ENCODE peak calls at places on chromosomes 16 and 17, in four cellular contexts. One of them, this sample, is unnamed.

GRCh38 chr17:57366558-57367351 is 110.4 kb downstream of the MSI2 start:
- DNase-seq in mucosa of descending colon: no peak
- DNase-seq in skeletal muscle cell: no peak
- DNase-seq in IMR-90: no peak
- DNase-seq in this sample: no peak

GRCh38 chr17:29219378-29220047 is 27.1 kb upstream of the CRYBA1 start:
- DNase-seq in mucosa of descending colon: peak; percentile 90
- DNase-seq in skeletal muscle cell: peak; percentile 36
- DNase-seq in IMR-90: peak; percentile 83
- DNase-seq in this sample: peak; percentile 62

GRCh38 chr16:86931410-86931941 is 353.1 kb downstream of the FOXL1 start:
- DNase-seq in mucosa of descending colon: peak; percentile 4
- DNase-seq in skeletal muscle cell: peak; percentile 47
- DNase-seq in IMR-90: peak; percentile 89
- DNase-seq in this sample: peak; percentile 54

GRCh38 chr16:23754594-23755483 is at the start of gene CHP2:
- DNase-seq in mucosa of descending colon: peak; percentile 88
- DNase-seq in skeletal muscle cell: no peak
- DNase-seq in IMR-90: no peak
- DNase-seq in this sample: peak; percentile 42

GRCh38 chr16:80580109-80580832 is 39.5 kb downstream of the DYNLRB2 start:
- DNase-seq in mucosa of descending colon: peak; percentile 14
- DNase-seq in skeletal muscle cell: peak; percentile 54
- DNase-seq in IMR-90: peak; percentile 45
- DNase-seq in this sample: no peak

GRCh38 chr17:83189673-83190385 is 110.4 kb downstream of the METRNL start:
- DNase-seq in mucosa of descending colon: no peak
- DNase-seq in skeletal muscle cell: peak; percentile 52
- DNase-seq in IMR-90: peak; percentile 90
- DNase-seq in this sample: no peak

GRCh38 chr16:57477531-57478202 is 8.6 kb downstream of the DOK4 start:
- DNase-seq in mucosa of descending colon: no peak
- DNase-seq in skeletal muscle cell: no peak
- DNase-seq in IMR-90: no peak
- DNase-seq in this sample: no peak

GRCh38 chr17:44095647-44096496 is 25.3 kb downstream of the G6PC3 start:
- DNase-seq in mucosa of descending colon: peak; percentile 78
- DNase-seq in skeletal muscle cell: peak; percentile 86
- DNase-seq in IMR-90: peak; percentile 93
- DNase-seq in this sample: peak; percentile 80

GRCh38 chr17:28925912-28926365 is 23.1 kb upstream of the DHRS13 start:
- DNase-seq in mucosa of descending colon: no peak
- DNase-seq in skeletal muscle cell: peak; percentile 72
- DNase-seq in IMR-90: peak; percentile 92
- DNase-seq in this sample: peak; percentile 90

GRCh38 chr17:6413073-6413472 is 21.8 kb downstream of the AIPL1 start:
- DNase-seq in mucosa of descending colon: no peak
- DNase-seq in skeletal muscle cell: no peak
- DNase-seq in IMR-90: peak; percentile 40
- DNase-seq in this sample: peak; percentile 54

GRCh38 chr16:67594956-67595355 is 32.6 kb downstream of the CTCF start:
- DNase-seq in mucosa of descending colon: no peak
- DNase-seq in skeletal muscle cell: peak; percentile 24
- DNase-seq in IMR-90: peak; percentile 68
- DNase-seq in this sample: peak; percentile 77

GRCh38 chr17:64599827-64600226 is 62.3 kb downstream of the SMURF2 start:
- DNase-seq in mucosa of descending colon: no peak
- DNase-seq in skeletal muscle cell: no peak
- DNase-seq in IMR-90: no peak
- DNase-seq in this sample: no peak

GRCh38 chr17:64596439-64596838 is 65.7 kb downstream of the SMURF2 start:
- DNase-seq in mucosa of descending colon: no peak
- DNase-seq in skeletal muscle cell: no peak
- DNase-seq in IMR-90: no peak
- DNase-seq in this sample: no peak

GRCh38 chr17:64596988-64597387 is 65.1 kb downstream of the SMURF2 start:
- DNase-seq in mucosa of descending colon: no peak
- DNase-seq in skeletal muscle cell: no peak
- DNase-seq in IMR-90: no peak
- DNase-seq in this sample: no peak

GRCh38 chr17:64598672-64599071 is 63.4 kb downstream of the SMURF2 start:
- DNase-seq in mucosa of descending colon: no peak
- DNase-seq in skeletal muscle cell: no peak
- DNase-seq in IMR-90: no peak
- DNase-seq in this sample: no peak

GRCh38 chr17:64599187-64599676 is 62.9 kb downstream of the SMURF2 start:
- DNase-seq in mucosa of descending colon: peak; percentile 28
- DNase-seq in skeletal muscle cell: no peak
- DNase-seq in IMR-90: no peak
- DNase-seq in this sample: no peak
- H3K4me3 ChIP-seq in mucosa of descending colon: no peak overlapping the region
- H3K4me3 ChIP-seq in skeletal muscle cell: no peak overlapping the region
- H3K4me3 ChIP-seq in IMR-90: no peak overlapping the region
- H3K4me3 ChIP-seq in this sample: no peak overlapping the region

DNA sequence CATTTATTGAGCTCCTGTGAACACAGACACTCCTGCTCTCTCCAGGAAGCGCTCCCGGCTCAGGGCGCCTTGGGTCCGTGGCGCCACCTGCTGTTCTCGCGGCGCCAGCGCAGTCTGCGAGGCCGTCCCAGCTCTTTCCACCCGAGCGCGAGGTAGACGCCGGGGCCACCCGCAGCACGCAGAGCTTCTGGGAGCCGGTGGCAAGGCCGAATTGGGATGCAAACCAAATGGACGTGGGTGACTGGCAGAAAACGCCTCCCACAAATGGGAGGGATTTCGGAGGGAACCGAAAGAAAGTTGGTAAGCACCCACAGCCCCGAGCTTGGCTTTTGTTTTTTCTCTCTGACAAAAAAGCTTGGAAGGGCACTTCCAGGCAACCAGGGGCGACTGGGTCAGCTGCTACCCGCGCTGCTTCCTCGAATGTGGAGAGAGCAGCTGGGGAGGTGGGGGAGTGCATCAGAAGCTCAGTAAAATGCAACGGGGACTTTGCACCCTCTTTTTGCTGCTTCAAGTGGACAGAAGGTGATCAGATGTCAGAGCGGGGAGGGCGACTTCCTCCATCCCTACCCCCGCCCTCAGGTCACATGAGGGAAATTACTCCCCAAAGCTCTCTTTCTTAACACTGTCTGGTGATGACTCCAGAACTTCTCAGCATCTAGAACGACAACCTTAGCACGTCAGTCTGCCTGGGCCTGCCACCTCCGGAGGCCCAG is 13.5 kb upstream of the N4BP1 start:
- DNase-seq in mucosa of descending colon: peak; percentile 86
- DNase-seq in skeletal muscle cell: no peak
- DNase-seq in IMR-90: peak; percentile 75
- DNase-seq in this sample: peak; percentile 84
- H3K4me3 ChIP-seq in mucosa of descending colon: no peak overlapping the region
- H3K4me3 ChIP-seq in skeletal muscle cell: peak overlapping the region; percentile 48
- H3K4me3 ChIP-seq in IMR-90: peak overlapping the region; percentile 35
- H3K4me3 ChIP-seq in this sample: peak overlapping the region; percentile 33

GRCh38 chr16:53100131-53100748 is 45.4 kb downstream of the CHD9 start:
- DNase-seq in mucosa of descending colon: no peak
- DNase-seq in skeletal muscle cell: no peak
- DNase-seq in IMR-90: no peak
- DNase-seq in this sample: no peak
- H3K4me3 ChIP-seq in mucosa of descending colon: no peak overlapping the region
- H3K4me3 ChIP-seq in skeletal muscle cell: peak overlapping the region; percentile 47
- H3K4me3 ChIP-seq in IMR-90: peak overlapping the region; percentile 1
- H3K4me3 ChIP-seq in this sample: peak overlapping the region; percentile 41

GRCh38 chr17:14310101-14310500 is 9.2 kb downstream of the HS3ST3B1 start:
- DNase-seq in mucosa of descending colon: no peak
- DNase-seq in skeletal muscle cell: no peak
- DNase-seq in IMR-90: no peak
- DNase-seq in this sample: no peak
- H3K4me3 ChIP-seq in mucosa of descending colon: no peak overlapping the region
- H3K4me3 ChIP-seq in skeletal muscle cell: peak overlapping the region; percentile 59
- H3K4me3 ChIP-seq in IMR-90: no peak overlapping the region
- H3K4me3 ChIP-seq in this sample: peak overlapping the region; percentile 55

GRCh38 chr17:42784361-42784760 is 4.0 kb downstream of the WNK4 start:
- DNase-seq in mucosa of descending colon: no peak
- DNase-seq in skeletal muscle cell: no peak
- DNase-seq in IMR-90: no peak
- DNase-seq in this sample: no peak
- H3K4me3 ChIP-seq in mucosa of descending colon: no peak overlapping the region
- H3K4me3 ChIP-seq in skeletal muscle cell: no peak overlapping the region
- H3K4me3 ChIP-seq in IMR-90: no peak overlapping the region
- H3K4me3 ChIP-seq in this sample: no peak overlapping the region

DNA sequence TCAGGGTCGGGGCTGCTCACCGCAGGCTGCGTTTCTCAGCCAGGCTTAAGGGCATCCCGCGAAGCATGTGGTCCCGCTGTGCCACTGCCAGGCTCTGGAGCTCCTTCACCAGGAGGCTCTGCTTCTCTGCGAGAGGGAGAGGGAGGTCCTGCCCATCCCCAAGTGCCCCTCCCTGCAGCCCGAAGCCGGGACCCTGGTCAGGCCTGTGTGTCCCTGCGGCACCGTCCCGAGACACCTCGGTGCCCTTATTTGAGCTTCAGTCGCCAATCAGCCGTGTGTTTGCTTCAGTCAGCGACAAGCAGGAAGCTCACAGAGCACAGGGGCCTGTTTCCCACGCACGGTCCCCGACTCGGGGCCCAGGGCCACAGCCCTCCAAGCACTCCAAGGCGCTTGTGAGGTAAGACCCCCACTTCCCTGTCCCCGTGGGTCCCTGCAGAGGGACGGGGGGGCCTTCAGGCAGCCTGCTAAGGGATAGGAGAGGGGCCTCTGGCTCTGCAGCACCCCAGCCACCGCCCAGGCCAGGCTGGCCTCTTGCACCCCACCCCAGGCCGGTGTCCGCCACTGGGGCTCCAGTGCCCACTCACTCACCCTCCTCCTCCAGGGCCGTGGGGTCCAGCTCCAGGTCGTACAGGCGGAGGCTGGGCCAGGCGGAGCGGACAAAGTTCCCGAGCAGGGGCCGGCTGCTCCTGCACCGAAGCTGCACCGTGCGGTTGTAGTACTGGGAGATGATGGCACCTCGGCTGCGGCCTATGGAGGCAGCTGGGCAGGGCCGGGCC is 3.2 kb downstream of the TMC6 start:
- DNase-seq in mucosa of descending colon: no peak
- DNase-seq in skeletal muscle cell: no peak
- DNase-seq in IMR-90: no peak
- DNase-seq in this sample: no peak
- H3K4me3 ChIP-seq in mucosa of descending colon: no peak overlapping the region
- H3K4me3 ChIP-seq in skeletal muscle cell: no peak overlapping the region
- H3K4me3 ChIP-seq in IMR-90: no peak overlapping the region
- H3K4me3 ChIP-seq in this sample: no peak overlapping the region